ENCODE peak calls at places on chromosomes 2 and 18, in eight cellular contexts. V is caudate nucleus, N is fibroblast of pulmonary artery, Y is lower lobe of right lung, G is WERI-Rb-1, S is AG08396, F is aorta, C is endothelial cell. L is an unnamed sample.

GRCh38 chr18:45248240-45248903 is 366.9 kb upstream of the SLC14A2 start:
- DNase-seq in V (no peak), N (peak; percentile 69), Y (no peak), G (no peak), S (peak; percentile 66), F (no peak), C (no peak), L (peak; percentile 97)

GRCh38 chr18:23703057-23703986 is 14.1 kb downstream of the LAMA3 start:
- DNase-seq in V (no peak), N (peak; percentile 86), Y (no peak), G (peak; percentile 29), S (peak; percentile 63), F (no peak), C (peak; percentile 36), L (peak; percentile 83)

GRCh38 chr18:37403100-37403781 is 162.4 kb downstream of the CELF4 start:
- DNase-seq in V (no peak), N (peak; percentile 77), Y (no peak), G (no peak), S (peak; percentile 89), F (no peak), C (no peak), L (peak; percentile 43)

GRCh38 chr2:74498500-74499268 is 719 bp downstream of the LBX2 start:
- DNase-seq in V (no peak), N (peak; percentile 23), Y (peak; percentile 50), G (no peak), S (peak; percentile 54), F (no peak), C (no peak), L (no peak)

GRCh38 chr2:169824373-169825333 is at the start of gene METTL5:
- DNase-seq in V (peak; percentile 72), N (peak; percentile 79), Y (peak; percentile 89), G (peak; percentile 84), S (peak; percentile 91), F (peak; percentile 94), C (peak; percentile 86), L (peak; percentile 72)

GRCh38 chr2:96527990-96528679 is 8.4 kb upstream of the ARID5A start:
- DNase-seq in V (no peak), N (peak; percentile 66), Y (peak; percentile 75), G (no peak), S (no peak), F (peak; percentile 93), C (no peak), L (peak; percentile 69)

GRCh38 chr2:239496700-239497099 is 95.9 kb upstream of the HDAC4 start:
- DNase-seq in V (no peak), N (no peak), Y (no peak), G (no peak), S (no peak), F (no peak), C (no peak), L (no peak)

GRCh38 chr18:54957987-54958386 is 1.3 kb downstream of the CCDC68 start:
- DNase-seq in V (no peak), N (peak; percentile 87), Y (no peak), G (no peak), S (peak; percentile 24), F (no peak), C (no peak), L (no peak)

GRCh38 chr2:17282826-17283225 is 235.4 kb downstream of the RAD51AP2 start:
- DNase-seq in V (no peak), N (no peak), Y (no peak), G (no peak), S (no peak), F (no peak), C (no peak), L (no peak)

GRCh38 chr18:10015288-10015701 is 101.5 kb downstream of the VAPA start:
- DNase-seq in V (no peak), N (peak; percentile 46), Y (no peak), G (peak; percentile 51), S (peak; percentile 31), F (no peak), C (no peak), L (peak; percentile 51)

GRCh38 chr2:157691695-157692094 is 63.0 kb upstream of the ACVR1C start:
- DNase-seq in V (no peak), N (no peak), Y (no peak), G (no peak), S (no peak), F (no peak), C (no peak), L (no peak)

L was measured in fibroblast of the aortic adventitia.